ENCODE peak calls at places on chromosome 17, in four cellular contexts. M, T, F and G are unnamed samples.

GRCh38 chr17:37110012-37110701 is 161.4 kb downstream of the AATF start:
- DNase-seq in M (no peak), T (no peak), F (no peak), G (no peak)

GRCh38 chr17:2959371-2960130 is 103.9 kb downstream of the OR1D5 start:
- DNase-seq in M (no peak), T (no peak), F (no peak), G (no peak)

GRCh38 chr17:47742319-47743181 is 9.5 kb downstream of the TBX21 start:
- DNase-seq in M (peak; percentile 4), T (no peak), F (peak; percentile 77), G (no peak)

GRCh38 chr17:61157246-61157887 is 242.3 kb upstream of the TBX2 start:
- DNase-seq in M (no peak), T (peak; percentile 42), F (no peak), G (no peak)

GRCh38 chr17:35448214-35448898 is at the start of gene SLFN13:
- DNase-seq in M (peak; percentile 79), T (peak; percentile 74), F (peak; percentile 67), G (no peak)

GRCh38 chr17:910503-911194 is 68.9 kb downstream of the NXN start:
- DNase-seq in M (no peak), T (no peak), F (no peak), G (no peak)

GRCh38 chr17:42329025-42329976 is 41.0 kb downstream of the STAT5A start:
- DNase-seq in M (no peak), T (peak; percentile 98), F (no peak), G (peak; percentile 67)

GRCh38 chr17:10579270-10579669 is 29.8 kb upstream of the MYH2 start:
- DNase-seq in M (no peak), T (no peak), F (no peak), G (no peak)

GRCh38 chr17:19371259-19372003 is 6.9 kb upstream of the MAPK7 start:
- DNase-seq in M (no peak), T (no peak), F (no peak), G (no peak)

GRCh38 chr17:50452627-50453300 is 15.9 kb downstream of the CHAD start:
- DNase-seq in M (no peak), T (no peak), F (no peak), G (no peak)

GRCh38 chr17:6108987-6109386 is 38.8 kb downstream of the WSCD1 start:
- DNase-seq in M (no peak), T (no peak), F (no peak), G (no peak)

GRCh38 chr17:42247734-42248133 is 28.5 kb downstream of the STAT5B start:
- DNase-seq in M (no peak), T (no peak), F (no peak), G (no peak)

GRCh38 chr17:54727624-54728023 is 173.0 kb upstream of the TOM1L1 start:
- DNase-seq in M (no peak), T (no peak), F (no peak), G (no peak)

GRCh38 chr17:77838748-77839147 is 119.8 kb upstream of the TNRC6C start:
- DNase-seq in M (no peak), T (no peak), F (no peak), G (no peak)

DNA sequence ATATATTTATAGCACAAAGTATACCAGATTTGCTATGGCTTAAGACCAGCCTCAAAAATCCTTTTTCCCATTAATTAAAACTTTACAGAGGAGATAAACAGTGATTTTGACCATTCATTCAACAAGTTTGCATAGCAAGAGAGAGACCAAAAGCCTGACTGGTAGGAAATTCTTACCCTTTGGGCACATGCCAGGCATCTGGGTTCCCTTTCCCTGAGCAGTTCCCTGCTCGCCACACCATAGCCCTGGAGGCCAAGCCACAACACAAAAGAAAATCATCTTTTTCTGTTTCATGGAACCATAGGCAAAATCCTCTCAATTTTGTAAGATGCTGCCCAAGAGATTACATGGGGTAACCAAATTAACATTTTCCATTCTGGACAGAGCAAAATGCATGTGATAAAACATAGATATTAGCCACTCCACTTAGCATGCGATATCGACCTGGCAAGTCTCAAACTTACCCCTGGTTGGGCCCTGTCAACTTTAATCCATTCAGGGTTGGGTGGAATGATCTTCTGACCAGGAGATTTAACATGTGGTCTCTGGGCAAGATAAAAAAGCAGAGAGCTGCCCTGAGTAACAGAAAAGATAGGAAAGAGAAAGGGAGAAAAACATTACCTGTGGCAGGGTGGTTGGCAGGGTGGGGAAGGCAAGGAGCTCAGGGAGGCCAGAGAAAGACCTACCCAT is 57.6 kb upstream of the B4GALNT2 start:
- DNase-seq in M (no peak), T (no peak), F (no peak), G (no peak)
- H3K9me3 ChIP-seq in M (no peaks in the 10 kb centered on the region), T (peaks cover 8% of the 10 kb centered on the region), F (no peaks in the 10 kb centered on the region), G (no peaks in the 10 kb centered on the region)

DNA sequence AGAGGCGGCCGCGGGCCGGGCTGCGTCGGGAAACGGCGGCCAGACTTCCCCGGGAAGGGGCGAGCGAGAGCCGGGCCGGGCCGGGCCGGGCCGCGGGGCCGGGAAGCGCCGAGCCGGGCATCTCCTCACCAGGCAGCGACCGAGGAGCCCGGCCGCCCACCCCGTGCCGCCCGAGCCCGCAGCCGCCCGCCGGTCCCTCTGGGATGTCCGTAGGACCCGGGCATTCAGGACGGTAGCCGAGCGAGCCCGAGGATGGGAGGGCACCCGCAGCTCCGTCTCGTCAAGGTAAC is at the start of gene CRHR1:
- DNase-seq in M (no peak), T (peak; percentile 42), F (no peak), G (no peak)
- H3K4me3 ChIP-seq in M (peak within 1 kb of the TSS; percentile 12), T (peak within 1 kb of the TSS; percentile 50), F (peak within 1 kb of the TSS; percentile 39), G (peak within 1 kb of the TSS; percentile 75)

GRCh38 chr17:76498886-76499667 is 2.1 kb downstream of the RHBDF2 start:
- DNase-seq in M (no peak), T (peak; percentile 53), F (no peak), G (no peak)
- H3K4me1 ChIP-seq in M (peaks cover 37% of the 10 kb centered on the region), T (peaks cover 41% of the 10 kb centered on the region), F (peaks cover 20% of the 10 kb centered on the region), G (peaks cover 11% of the 10 kb centered on the region)

DNA sequence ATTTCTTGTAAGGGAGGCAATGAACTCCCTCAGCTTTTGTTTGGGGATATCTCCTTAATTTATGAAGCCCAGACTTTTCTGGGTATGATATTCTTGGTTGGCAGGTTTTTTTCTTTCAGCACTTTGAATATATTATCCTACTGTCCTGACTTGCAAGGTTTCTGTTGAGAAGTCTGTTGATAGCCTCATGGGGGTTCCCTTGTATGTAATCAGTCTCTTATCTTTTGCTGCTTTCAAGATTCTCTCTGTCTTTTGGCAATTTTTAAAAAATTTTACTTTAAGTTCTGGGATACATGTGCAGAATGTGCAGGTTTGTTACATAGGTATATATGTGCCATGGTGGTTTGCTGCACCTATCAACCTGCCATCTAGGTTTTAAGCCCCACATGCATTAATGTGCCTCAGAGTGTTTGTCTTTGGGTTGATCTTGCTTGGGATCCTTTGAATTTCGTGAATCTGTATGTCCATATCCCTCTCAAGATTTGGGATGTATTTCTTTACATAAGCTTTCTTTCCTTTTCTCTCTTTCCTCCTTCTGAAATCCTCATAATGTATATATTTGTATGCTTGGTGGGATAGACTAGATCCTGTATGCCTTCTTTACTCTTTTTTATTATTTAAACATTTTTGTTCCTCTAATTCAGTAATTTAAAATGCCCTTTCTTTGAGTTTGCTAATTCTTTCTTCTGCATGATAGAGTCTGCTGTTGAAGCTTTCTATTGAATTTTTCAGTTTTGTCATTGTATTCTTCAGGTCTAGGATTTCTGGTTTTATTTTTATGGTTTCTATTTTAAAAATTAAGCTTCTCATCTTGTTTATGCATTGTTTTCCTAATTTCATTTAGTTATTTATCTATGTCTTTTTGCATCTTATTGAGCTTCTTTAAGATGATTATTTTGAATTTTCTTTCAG is 5.2 kb upstream of the KRT25 start:
- DNase-seq in M (no peak), T (no peak), F (no peak), G (no peak)
- H3K9me3 ChIP-seq in M (no peaks in the 10 kb centered on the region), T (peaks cover 75% of the 10 kb centered on the region), F (no peaks in the 10 kb centered on the region), G (peaks cover 2% of the 10 kb centered on the region)

GRCh38 chr17:81968396-81968745 is 7.4 kb upstream of the NOTUM start:
- DNase-seq in M (no peak), T (no peak), F (no peak), G (no peak)
- H3K4me3 ChIP-seq in M (no peak overlapping the region), T (peak overlapping the region; percentile 16), F (no peak overlapping the region), G (no peak overlapping the region)